ENCODE peak calls at places on chromosomes 3 and 15, in five cellular contexts. O, H, T, B and A are unnamed samples. For H3K36me3, the result is how much of the 10 kb centered on the place peaks cover.

GRCh38 chr15:74127954-74128784 is 2.2 kb upstream of the ISLR2 start:
- DNase-seq in T (no peak), B (peak), O (no peak), H (no peak), A (peak)

GRCh38 chr3:97389883-97390282 is 374.7 kb upstream of the ARL6 start:
- DNase-seq in H (no peak), T (no peak), B (peak), O (no peak), A (no peak)

GRCh38 chr15:38367476-38367875 is 86.5 kb upstream of the FAM98B start:
- DNase-seq in O (no peak), B (no peak), H (no peak), T (no peak), A (no peak)

GRCh38 chr15:77552066-77552465 is 80.6 kb downstream of the LINGO1 start:
- DNase-seq in H (no peak), O (no peak), B (no peak), T (no peak), A (no peak)

GRCh38 chr3:134601539-134602439 is 49.0 kb downstream of the KY start:
- DNase-seq in H (no peak), T (no peak), O (peak), B (peak), A (peak)

GRCh38 chr15:70480196-70480856 is 283.0 kb downstream of the UACA start:
- DNase-seq in O (no peak), T (no peak), B (no peak), H (peak), A (no peak)

GRCh38 chr15:66053991-66054390 is 184.7 kb downstream of the RAB11A start:
- DNase-seq in O (no peak), B (no peak), T (no peak), H (no peak), A (no peak)

GRCh38 chr3:164401923-164402322 is 676.4 kb downstream of the SI start:
- DNase-seq in H (no peak), T (no peak), B (no peak), O (no peak), A (no peak)

GRCh38 chr3:73668366-73668765 is 43.6 kb upstream of the PDZRN3 start:
- DNase-seq in O (no peak), H (no peak), T (no peak), B (no peak), A (no peak)

GRCh38 chr3:117010316-117010715 is 300.7 kb downstream of the TUSC7 start:
- DNase-seq in T (no peak), O (no peak), B (no peak), H (no peak), A (no peak)

GRCh38 chr3:8964436-8965370 is 1.4 kb upstream of the RAD18 start:
- DNase-seq in O (peak), B (peak), H (no peak), T (no peak), A (no peak)

GRCh38 chr3:71847794-71848193 is 62.8 kb upstream of the PROK2 start:
- DNase-seq in B (no peak), H (no peak), O (no peak), T (no peak), A (no peak)

GRCh38 chr3:17580901-17581300 is 161.5 kb downstream of the TBC1D5 start:
- DNase-seq in O (no peak), H (no peak), B (no peak), T (no peak), A (no peak)

GRCh38 chr3:100103558-100104441 is 10.5 kb downstream of the FILIP1L start:
- DNase-seq in H (no peak), B (no peak), T (no peak), O (peak), A (no peak)

GRCh38 chr3:18098960-18099587 is 326.1 kb downstream of the SATB1 start:
- DNase-seq in O (peak), T (no peak), H (no peak), B (peak), A (no peak)

GRCh38 chr3:47098910-47099309 is 65.0 kb downstream of the SETD2 start:
- DNase-seq in B (no peak), T (no peak), H (no peak), O (no peak), A (no peak)

GRCh38 chr15:50058231-50058630 is 60.8 kb downstream of the ATP8B4 start:
- DNase-seq in B (no peak), O (no peak), H (no peak), T (no peak), A (no peak)

GRCh38 chr3:56860948-56861347 is 59.2 kb upstream of the ARHGEF3 start:
- DNase-seq in B (no peak), O (no peak), H (no peak), T (no peak), A (no peak)

GRCh38 chr3:36907911-36908646 is 36.8 kb downstream of the TRANK1 start:
- DNase-seq in T (peak), H (peak), O (peak), B (peak), A (no peak)

GRCh38 chr3:128073807-128074206 is 21.6 kb downstream of the SEC61A1 start:
- DNase-seq in T (no peak), H (no peak), B (no peak), O (no peak), A (no peak)

GRCh38 chr3:128070898-128071591 is 18.8 kb downstream of the SEC61A1 start:
- DNase-seq in T (peak), H (no peak), O (no peak), B (no peak), A (no peak)

GRCh38 chr3:128073185-128073725 is 21.0 kb downstream of the SEC61A1 start:
- DNase-seq in T (peak), H (no peak), O (no peak), B (no peak), A (no peak)

GRCh38 chr3:128071771-128072453 is 19.7 kb downstream of the SEC61A1 start:
- DNase-seq in B (no peak), H (no peak), O (no peak), T (peak), A (no peak)

GRCh38 chr3:128072454-128073184 is 20.4 kb downstream of the SEC61A1 start:
- DNase-seq in B (no peak), O (no peak), H (no peak), T (peak), A (no peak)
- H3K36me3 ChIP-seq in B (under half), O (half or more), H (under half), T (half or more), A (under half)

DNA sequence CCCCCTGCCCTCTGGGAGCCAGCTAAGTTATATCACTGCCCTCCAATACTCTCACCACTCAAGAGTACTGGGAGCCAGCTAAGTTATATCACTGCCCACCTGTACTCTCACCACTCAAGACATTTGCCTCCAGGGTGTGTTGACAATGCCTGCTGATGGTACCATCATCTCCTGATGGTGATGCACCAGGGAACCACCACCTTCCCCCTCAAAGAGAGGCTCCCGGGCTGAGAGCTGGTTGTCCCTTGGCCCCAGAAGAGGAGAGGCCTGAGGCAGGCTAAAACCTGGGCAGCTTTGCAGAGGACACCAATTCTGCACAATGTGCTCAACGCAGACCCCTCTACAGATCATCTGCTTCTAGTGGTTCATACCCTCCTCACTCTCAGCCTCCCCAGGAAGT is 7.5 kb upstream of the HAPLN3 start:
- DNase-seq in H (no peak), B (no peak), O (no peak), T (no peak), A (peak)
- H3K36me3 ChIP-seq in H (under half), B (under half), O (under half), T (half or more), A (half or more)

DNA sequence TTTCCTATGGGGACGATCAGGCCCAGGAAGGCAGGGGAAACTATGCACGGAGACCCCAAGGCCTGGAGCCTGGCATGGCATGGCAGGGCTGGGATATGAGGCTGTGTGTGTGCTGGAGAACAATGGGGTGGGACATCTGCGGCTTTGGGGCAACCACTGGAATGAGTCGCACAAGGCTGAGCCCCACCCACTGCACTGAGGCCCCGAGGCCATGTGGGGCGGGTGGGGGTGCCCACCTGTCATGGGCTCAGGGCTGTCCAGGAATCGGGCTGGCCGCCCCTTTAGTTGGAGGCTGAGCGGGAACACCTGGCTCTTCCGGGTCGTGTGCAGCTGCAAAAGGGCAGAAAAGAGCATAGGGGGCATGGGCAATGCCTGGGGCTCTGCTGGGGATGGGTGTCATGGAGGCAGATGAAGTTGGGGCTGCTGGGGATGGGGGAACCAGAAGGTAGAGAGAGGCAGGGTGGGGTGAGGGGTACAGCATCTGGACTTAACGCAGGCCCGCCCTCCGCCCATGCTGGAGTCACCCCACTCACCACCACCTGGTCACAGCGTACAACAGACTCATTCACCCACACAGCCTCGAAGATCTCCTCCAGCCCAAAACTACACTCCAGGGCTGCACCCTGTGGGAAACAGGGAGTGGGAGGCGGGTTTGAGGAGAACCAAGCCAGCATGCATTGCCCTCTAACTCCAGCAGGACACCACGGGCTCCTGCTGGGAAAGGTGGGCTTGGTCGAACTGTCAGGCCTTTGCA is 31.1 kb downstream of the PLXND1 start:
- DNase-seq in B (no peak), O (no peak), T (no peak), H (no peak), A (no peak)
- H3K36me3 ChIP-seq in B (under half), O (half or more), T (under half), H (under half), A (under half)

DNA sequence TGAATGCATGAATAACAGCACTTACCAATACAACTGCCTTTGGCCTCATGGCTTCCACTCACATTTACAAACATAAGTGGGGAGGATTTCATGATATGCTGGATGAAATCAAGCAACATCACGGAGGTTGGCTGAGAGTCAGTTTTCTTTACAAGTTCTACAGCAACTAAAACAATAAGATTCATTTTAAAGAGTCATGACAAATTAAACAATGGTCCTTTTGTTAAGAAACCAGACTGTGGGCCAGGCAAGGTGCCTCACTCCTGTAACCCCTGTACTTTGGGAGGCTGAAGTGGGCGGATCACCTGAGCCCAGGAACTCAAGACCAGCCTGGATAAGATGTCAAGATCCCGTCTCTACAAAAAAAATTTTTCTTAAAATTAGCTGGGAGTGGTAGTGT is 12.4 kb downstream of the ATR start:
- DNase-seq in T (no peak), H (no peak), O (no peak), B (no peak), A (no peak)
- H3K36me3 ChIP-seq in T (under half), H (under half), O (under half), B (under half), A (under half)

GRCh38 chr3:123158330-123158729 is 43.4 kb upstream of the SEC22A start:
- DNase-seq in O (no peak), B (no peak), T (no peak), H (no peak), A (no peak)

GRCh38 chr3:123157598-123158287 is 44.0 kb upstream of the SEC22A start:
- DNase-seq in H (no peak), O (no peak), B (no peak), T (no peak), A (no peak)

GRCh38 chr3:123157209-123157597 is 44.5 kb upstream of the SEC22A start:
- DNase-seq in T (no peak), B (no peak), O (no peak), H (no peak), A (no peak)

GRCh38 chr3:123155471-123156011 is 46.2 kb upstream of the SEC22A start:
- DNase-seq in H (no peak), O (no peak), B (no peak), T (no peak), A (no peak)

GRCh38 chr3:123156276-123156995 is 45.3 kb upstream of the SEC22A start:
- DNase-seq in H (no peak), O (no peak), T (peak), B (no peak), A (no peak)
- H3K36me3 ChIP-seq in H (under half), O (half or more), T (under half), B (under half), A (under half)